ENCODE peak calls at places on chromosome 10, in six cellular contexts. S is head of caudate nucleus; R is stimulated activated CD4-positive, alpha-beta T cell treated with anti-CD3 and anti-CD28 coated beads, Interleukin-4, amount 100 ng/mL, for 4 hours; U is amniotic stem cell; E is fibroblast of gingiva; D is NCI-H510A treated with DMSO at 0.1 percent for 48 hours. M is an unnamed sample.

GRCh38 chr10:109933984-109934565 is 10.8 kb upstream of the XPNPEP1 start:
- DNase-seq in S (no peak), R (no peak), U (no peak), E (peak), D (no peak), M (peak)

GRCh38 chr10:43218206-43218950 is 48.5 kb downstream of the RASGEF1A start:
- DNase-seq in S (peak), R (no peak), U (no peak), E (peak), D (no peak), M (peak)

GRCh38 chr10:43258922-43259247 is 8.0 kb downstream of the RASGEF1A start:
- DNase-seq in S (no peak), R (no peak), U (no peak), E (no peak), D (no peak), M (no peak)

GRCh38 chr10:74917481-74918077 is 91.2 kb downstream of the KAT6B start:
- DNase-seq in S (no peak), R (no peak), U (no peak), E (peak), D (no peak), M (no peak)

GRCh38 chr10:87613766-87614165 is 45.9 kb upstream of the PAPSS2 start:
- DNase-seq in S (no peak), R (no peak), U (no peak), E (peak), D (no peak), M (no peak)

GRCh38 chr10:91665842-91666241 is 33.0 kb upstream of the PPP1R3C start:
- DNase-seq in S (no peak), R (no peak), U (no peak), E (peak), D (no peak), M (no peak)

GRCh38 chr10:1454964-1455363 is 282.4 kb downstream of the ADARB2 start:
- DNase-seq in S (no peak), R (no peak), U (no peak), E (no peak), D (peak), M (no peak)

GRCh38 chr10:84423729-84424128 is 95.3 kb downstream of the CCSER2 start:
- DNase-seq in S (no peak), R (no peak), U (no peak), E (no peak), D (no peak), M (no peak)

GRCh38 chr10:43234471-43235041 is 32.3 kb downstream of the RASGEF1A start:
- DNase-seq in S (peak), R (no peak), U (no peak), E (no peak), D (no peak), M (no peak)

GRCh38 chr10:69800109-69800508 is 1.6 kb upstream of the COL13A1 start:
- DNase-seq in S (no peak), R (no peak), U (peak), E (peak), D (peak), M (no peak)

GRCh38 chr10:114526112-114526496 is 121.8 kb upstream of the AFAP1L2 start:
- DNase-seq in S (no peak), R (no peak), U (no peak), E (no peak), D (no peak), M (no peak)

GRCh38 chr10:71390921-71391690 is 5.6 kb upstream of the CDH23 start:
- DNase-seq in S (no peak), R (no peak), U (no peak), E (no peak), D (no peak), M (no peak)

GRCh38 chr10:120455004-120455403 is 2.0 kb upstream of the PLPP4 start:
- DNase-seq in S (no peak), R (no peak), U (no peak), E (no peak), D (no peak), M (no peak)

GRCh38 chr10:61215276-61215675 is 237.9 kb downstream of the TMEM26 start:
- DNase-seq in S (no peak), R (no peak), U (no peak), E (no peak), D (no peak), M (no peak)

GRCh38 chr10:31273789-31274188 is 45.2 kb upstream of the ZEB1 start:
- DNase-seq in S (no peak), R (no peak), U (no peak), E (no peak), D (no peak), M (no peak)

GRCh38 chr10:65142641-65143435 is 1621.6 kb downstream of the REEP3 start:
- DNase-seq in S (no peak), R (no peak), U (no peak), E (no peak), D (no peak), M (no peak)

GRCh38 chr10:67075381-67076001 is 149.7 kb downstream of the LRRTM3 start:
- DNase-seq in S (no peak), R (no peak), U (no peak), E (no peak), D (no peak), M (peak)

GRCh38 chr10:119451305-119451896 is 91.1 kb downstream of the RGS10 start:
- DNase-seq in S (no peak), R (no peak), U (no peak), E (no peak), D (no peak), M (no peak)

GRCh38 chr10:62618576-62619408 is 185.7 kb upstream of the ADO start:
- DNase-seq in S (no peak), R (no peak), U (no peak), E (peak), D (no peak), M (no peak)

GRCh38 chr10:381805-382204 is 246.6 kb downstream of the ZMYND11 start:
- DNase-seq in S (no peak), R (no peak), U (no peak), E (no peak), D (no peak), M (no peak)

GRCh38 chr10:116815641-116816415 is 33.5 kb upstream of the ENO4 start:
- DNase-seq in S (no peak), R (no peak), U (no peak), E (no peak), D (no peak), M (no peak)

GRCh38 chr10:70809011-70809611 is 6.6 kb upstream of the SGPL1 start:
- DNase-seq in S (no peak), R (no peak), U (no peak), E (no peak), D (peak), M (no peak)

GRCh38 chr10:33553951-33554571 is 219.6 kb upstream of the NRP1 start:
- DNase-seq in S (no peak), R (no peak), U (no peak), E (no peak), D (no peak), M (no peak)

GRCh38 chr10:43068781-43069515 is 7.9 kb upstream of the RET start:
- DNase-seq in S (no peak), R (no peak), U (no peak), E (no peak), D (no peak), M (no peak)

GRCh38 chr10:11424456-11425287 is 186.8 kb downstream of the USP6NL start:
- DNase-seq in S (peak), R (no peak), U (peak), E (peak), D (peak), M (no peak)

GRCh38 chr10:112307631-112308502 is 24.7 kb downstream of the TECTB start:
- DNase-seq in S (peak), R (peak), U (no peak), E (peak), D (peak), M (peak)

GRCh38 chr10:115141254-115141653 is 48.1 kb downstream of the ATRNL1 start:
- DNase-seq in S (no peak), R (no peak), U (no peak), E (peak), D (no peak), M (no peak)

GRCh38 chr10:103717341-103718246 is 137.8 kb downstream of the SH3PXD2A start:
- DNase-seq in S (no peak), R (no peak), U (no peak), E (no peak), D (peak), M (no peak)

GRCh38 chr10:125982256-125982948 is 86.0 kb downstream of the FANK1 start:
- DNase-seq in S (no peak), R (no peak), U (peak), E (peak), D (peak), M (peak)

GRCh38 chr10:49225218-49225876 is 37.2 kb upstream of the TMEM273 start:
- DNase-seq in S (no peak), R (no peak), U (no peak), E (no peak), D (no peak), M (no peak)

GRCh38 chr10:78960316-78960800 is 108.4 kb upstream of the ZMIZ1 start:
- DNase-seq in S (peak), R (no peak), U (no peak), E (peak), D (peak), M (peak)

GRCh38 chr10:76874151-76874550 is 763.5 kb downstream of the KCNMA1 start:
- DNase-seq in S (no peak), R (no peak), U (no peak), E (peak), D (no peak), M (no peak)

GRCh38 chr10:74987339-74988054 is 124.0 kb upstream of the SAMD8 start:
- DNase-seq in S (no peak), R (no peak), U (no peak), E (peak), D (no peak), M (no peak)